ENCODE peak calls at places on chromosomes 6 and 20, in seven cellular contexts. R is fibroblast of lung; S is CD8-positive, alpha-beta T cell; P is H1; L is esophagus muscularis mucosa; V is gastrocnemius medialis; G is Peyer's patch. Z is an unnamed sample.

GRCh38 chr6:14085176-14085787 is 32.3 kb upstream of the CD83 start:
- DNase-seq in S (no peak), P (no peak), R (no peak), V (no peak), G (no peak), L (no peak), Z (no peak)

GRCh38 chr6:139713416-139713815 is 339.0 kb upstream of the CITED2 start:
- DNase-seq in G (no peak), V (no peak), P (no peak), S (no peak), R (no peak), L (no peak), Z (no peak)

GRCh38 chr6:107064579-107065065 is 36.6 kb downstream of the MTRES1 start:
- DNase-seq in L (no peak), R (peak), G (no peak), P (no peak), V (no peak), S (no peak), Z (no peak)

GRCh38 chr20:51801220-51801991 is 915 bp downstream of the SALL4 start:
- DNase-seq in V (no peak), S (no peak), G (no peak), L (no peak), P (no peak), R (no peak), Z (no peak)

GRCh38 chr20:7449269-7449668 is 491.0 kb downstream of the HAO1 start:
- DNase-seq in V (no peak), L (no peak), G (no peak), R (no peak), S (no peak), P (no peak), Z (no peak)

GRCh38 chr20:53678990-53679596 is 85.5 kb upstream of the ZNF217 start:
- DNase-seq in G (no peak), V (no peak), R (no peak), P (no peak), L (no peak), S (no peak), Z (no peak)

GRCh38 chr6:30515967-30516753 is 26.9 kb downstream of the HLA-E start:
- DNase-seq in P (peak), V (peak), R (peak), S (peak), G (peak), L (peak), Z (peak)

GRCh38 chr6:33578588-33579011 is 1.5 kb downstream of the BAK1 start:
- DNase-seq in L (no peak), R (no peak), P (no peak), G (peak), S (peak), V (no peak), Z (no peak)

GRCh38 chr6:3456395-3456767 is 469 bp downstream of the SLC22A23 start:
- DNase-seq in V (no peak), R (no peak), L (no peak), G (no peak), P (no peak), S (no peak), Z (no peak)

GRCh38 chr6:141103246-141103645 is 1029.5 kb upstream of the GJE1 start:
- DNase-seq in R (peak), G (no peak), L (no peak), V (no peak), S (no peak), P (no peak), Z (no peak)

GRCh38 chr20:10863337-10864060 is 189.7 kb upstream of the JAG1 start:
- DNase-seq in V (no peak), S (no peak), P (no peak), R (peak), G (no peak), L (no peak), Z (peak)

GRCh38 chr20:32091888-32092346 is 17.6 kb upstream of the TM9SF4 start:
- DNase-seq in R (peak), L (no peak), S (peak), V (peak), G (peak), P (peak), Z (no peak)

GRCh38 chr20:32189691-32190607 is 17.6 kb downstream of the PLAGL2 start:
- DNase-seq in R (peak), P (no peak), S (peak), V (no peak), L (no peak), G (peak), Z (no peak)

GRCh38 chr20:63732118-63733095 is 4.1 kb upstream of the LIME1 start:
- DNase-seq in G (no peak), R (no peak), V (no peak), S (no peak), P (no peak), L (no peak), Z (no peak)

GRCh38 chr6:28953039-28953872 is 29.5 kb upstream of the TRIM27 start:
- DNase-seq in P (peak), R (peak), G (no peak), L (no peak), V (no peak), S (peak), Z (no peak)

GRCh38 chr6:129500958-129501381 is 209.0 kb downstream of the ARHGAP18 start:
- DNase-seq in R (peak), L (no peak), S (no peak), P (no peak), G (no peak), V (no peak), Z (no peak)

GRCh38 chr20:3916347-3916746 is 27.2 kb downstream of the PANK2 start:
- DNase-seq in P (no peak), R (no peak), V (no peak), L (no peak), G (no peak), S (no peak), Z (no peak)

GRCh38 chr20:22686097-22686496 is 101.7 kb upstream of the FOXA2 start:
- DNase-seq in G (no peak), P (peak), S (no peak), R (peak), V (peak), L (peak), Z (no peak)

GRCh38 chr6:80607814-80608391 is 501.4 kb downstream of the BCKDHB start:
- DNase-seq in R (peak), P (no peak), G (no peak), L (no peak), S (no peak), V (peak), Z (no peak)

GRCh38 chr6:46291880-46292279 is 121.1 kb upstream of the ENPP5 start:
- DNase-seq in R (no peak), L (no peak), S (no peak), V (no peak), P (no peak), G (no peak), Z (no peak)

DNA sequence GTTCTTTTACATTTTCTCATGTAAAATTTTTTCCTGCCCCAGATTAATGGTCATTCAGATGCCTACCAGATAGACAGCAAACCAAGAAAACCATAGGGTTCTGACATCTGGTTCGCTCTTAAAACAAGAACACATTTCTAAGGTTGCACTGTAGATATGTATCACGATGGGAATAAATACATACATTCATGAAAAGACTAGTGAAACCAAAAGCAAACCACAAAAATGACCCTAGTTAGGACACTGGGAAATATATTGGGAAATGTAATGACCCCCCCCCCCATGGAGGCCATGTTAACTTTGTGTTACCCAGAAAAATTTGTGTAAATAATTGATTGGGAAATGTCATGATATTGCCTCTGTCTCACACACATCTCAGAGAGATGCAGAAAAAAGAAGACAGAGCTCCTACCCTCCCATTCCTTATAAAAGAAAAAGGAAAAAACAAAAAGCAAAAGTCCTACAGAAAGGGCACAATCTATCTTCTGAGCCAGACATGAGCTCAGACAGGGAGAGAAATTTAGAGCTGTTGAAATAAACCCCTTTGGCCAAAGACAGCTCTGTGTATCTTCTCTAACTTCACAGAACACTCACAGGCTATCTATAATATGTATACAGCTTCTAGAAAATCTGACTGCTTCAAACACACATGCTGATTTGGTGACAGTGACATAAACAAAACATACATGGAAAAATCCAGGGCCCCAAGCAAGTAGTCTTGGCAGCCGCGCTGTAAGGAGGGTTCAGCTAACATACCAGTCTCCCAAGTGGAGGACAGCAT is 37.3 kb downstream of the MTFR2 start:
- DNase-seq in S (no peak), G (no peak), L (no peak), P (no peak), R (no peak), V (no peak), Z (no peak)
- H3K4me3 ChIP-seq in S (no peak), G (no peak), L (no peak), P (no peak), R (no peak), V (no peak), Z (no peak)

DNA sequence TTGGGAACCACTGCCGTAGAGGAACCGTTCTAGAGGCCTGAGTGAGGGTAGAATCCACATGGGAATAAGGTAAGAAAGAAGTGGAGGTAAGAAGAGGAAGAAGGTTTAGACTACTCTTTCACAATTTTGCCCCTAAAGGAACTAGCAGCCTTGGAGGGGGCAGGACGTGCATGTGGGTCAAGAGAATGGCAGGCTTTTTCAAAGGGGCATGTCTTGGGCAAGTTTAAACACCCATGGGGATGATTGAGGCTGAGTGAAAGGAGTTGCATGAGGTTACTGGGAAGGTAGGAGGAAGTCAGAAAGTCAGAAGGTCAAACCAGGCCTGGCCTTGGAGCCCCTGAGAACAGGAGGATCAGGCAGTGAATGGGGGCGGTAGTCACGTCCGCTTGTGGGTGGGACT is 10.2 kb downstream of the ADA start:
- DNase-seq in V (no peak), R (no peak), S (no peak), G (no peak), P (no peak), L (no peak), Z (no peak)
- H3K27ac ChIP-seq in V (no peak), R (no peak), S (no peak), G (peak), P (no peak), L (no peak), Z (no peak)

GRCh38 chr20:43916073-43916874 is 1.6 kb downstream of the TOX2 start:
- DNase-seq in S (no peak), G (no peak), L (no peak), R (peak), V (no peak), P (no peak), Z (no peak)
- H3K4me3 ChIP-seq in S (peak), G (peak), L (peak), R (peak), V (peak), P (peak), Z (peak)

GRCh38 chr20:37914367-37914671 is 11.4 kb downstream of the VSTM2L start:
- DNase-seq in V (no peak), R (no peak), G (no peak), S (no peak), L (no peak), P (no peak), Z (no peak)

GRCh38 chr20:37911838-37912273 is 8.9 kb downstream of the VSTM2L start:
- DNase-seq in V (peak), G (peak), S (no peak), R (peak), P (no peak), L (no peak), Z (no peak)

GRCh38 chr20:37913563-37914366 is 10.8 kb downstream of the VSTM2L start:
- DNase-seq in L (no peak), P (no peak), S (no peak), G (no peak), V (no peak), R (no peak), Z (no peak)

GRCh38 chr20:37912874-37913273 is 9.9 kb downstream of the VSTM2L start:
- DNase-seq in G (no peak), R (no peak), V (no peak), P (no peak), L (no peak), S (no peak), Z (no peak)

GRCh38 chr20:37911262-37911661 is 8.3 kb downstream of the VSTM2L start:
- DNase-seq in V (no peak), R (no peak), S (no peak), G (no peak), P (no peak), L (no peak), Z (no peak)
- H3K27ac ChIP-seq in V (no peak), R (no peak), S (no peak), G (no peak), P (no peak), L (no peak), Z (no peak)

GRCh38 chr6:52503344-52503747 is 73.5 kb downstream of the TRAM2 start:
- DNase-seq in G (no peak), P (no peak), V (no peak), S (no peak), L (no peak), R (peak), Z (no peak)

GRCh38 chr6:52504778-52505127 is 72.1 kb downstream of the TRAM2 start:
- DNase-seq in L (no peak), P (no peak), G (no peak), S (no peak), R (no peak), V (no peak), Z (no peak)

GRCh38 chr6:52505726-52506501 is 70.9 kb downstream of the TRAM2 start:
- DNase-seq in R (no peak), G (no peak), V (no peak), S (no peak), P (no peak), L (no peak), Z (no peak)

GRCh38 chr6:52502306-52503029 is 74.4 kb downstream of the TRAM2 start:
- DNase-seq in R (no peak), S (no peak), L (no peak), P (no peak), G (no peak), V (no peak), Z (no peak)

DNA sequence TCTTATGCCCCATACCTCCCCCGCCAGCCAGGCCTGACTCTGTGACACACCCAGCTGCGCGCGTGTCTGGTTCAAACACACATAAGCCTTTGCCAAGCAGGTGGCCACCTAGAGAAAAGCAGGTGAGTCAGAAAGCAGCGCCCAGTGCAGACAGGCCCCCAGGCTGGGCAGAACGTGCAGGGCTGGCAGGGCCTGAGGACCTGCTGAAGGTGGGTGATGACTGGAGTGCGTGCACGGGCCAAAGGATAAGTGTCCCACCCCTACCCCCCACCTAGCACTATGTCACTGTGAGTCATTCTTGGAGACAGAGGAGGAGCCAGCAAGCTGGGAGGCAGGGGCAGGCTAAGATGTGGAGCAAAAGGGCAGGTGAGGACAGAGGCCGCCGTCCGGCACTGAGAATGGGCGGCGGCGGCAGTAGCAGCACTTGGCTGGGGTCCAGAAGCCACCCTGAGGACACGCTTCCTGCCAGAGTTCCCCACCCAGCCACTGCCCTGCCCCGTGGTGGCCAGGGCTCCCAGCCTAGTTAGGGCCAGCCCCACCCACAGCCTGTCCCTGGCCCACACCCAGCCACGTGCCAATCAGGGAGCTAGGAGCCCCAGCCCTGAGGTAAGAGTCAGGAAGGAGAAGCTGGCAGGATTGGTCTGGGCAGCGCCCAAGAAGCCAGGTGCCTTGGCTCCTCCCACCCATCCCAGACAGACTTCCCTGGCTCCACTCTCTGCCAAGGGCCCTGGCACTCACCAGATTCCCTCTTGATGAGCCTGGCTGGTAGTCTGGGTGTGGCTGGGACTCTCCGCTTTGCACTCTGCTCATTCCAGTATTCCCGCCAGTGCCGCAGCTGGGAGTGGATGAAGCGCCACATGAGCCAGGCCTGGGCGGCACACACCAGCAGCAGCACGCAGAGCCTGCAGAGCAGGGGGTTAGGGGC is 72.7 kb downstream of the TRAM2 start:
- DNase-seq in P (no peak), V (peak), G (no peak), S (no peak), L (no peak), R (peak), Z (no peak)
- H3K4me3 ChIP-seq in P (no peak), V (peak), G (no peak), S (no peak), L (no peak), R (no peak), Z (no peak)